ENCODE peak calls at places on chromosome 5, in ten cellular contexts. One of them, this sample, is unnamed.
A peak's percentile ranks its signal among the peaks of the same experiment; 100 is the strongest.

GRCh38 chr5:66072031-66072430 is 72.1 kb upstream of the SREK1 start:
- DNase-seq in fibroblast of mammary gland: peak; percentile 4
- DNase-seq in IMR-90: peak; percentile 1
- DNase-seq in type B pancreatic cell: no peak
- DNase-seq in NB4: no peak
- DNase-seq in body of pancreas: no peak
- DNase-seq in adrenal gland: no peak
- DNase-seq in mesothelial cell of epicardium: no peak
- DNase-seq in cardiac fibroblast: no peak
- DNase-seq in choroid plexus epithelial cell: no peak
- DNase-seq in this sample: no peak

GRCh38 chr5:121273818-121274433 is 577.8 kb upstream of the FTMT start:
- DNase-seq in fibroblast of mammary gland: peak; percentile 94
- DNase-seq in IMR-90: peak; percentile 93
- DNase-seq in type B pancreatic cell: no peak
- DNase-seq in NB4: peak; percentile 86
- DNase-seq in body of pancreas: no peak
- DNase-seq in adrenal gland: no peak
- DNase-seq in mesothelial cell of epicardium: no peak
- DNase-seq in cardiac fibroblast: peak; percentile 95
- DNase-seq in choroid plexus epithelial cell: peak; percentile 71
- DNase-seq in this sample: peak; percentile 93

GRCh38 chr5:71651554-71651953 is 64.4 kb downstream of the MCCC2 start:
- DNase-seq in fibroblast of mammary gland: no peak
- DNase-seq in IMR-90: no peak
- DNase-seq in type B pancreatic cell: no peak
- DNase-seq in NB4: no peak
- DNase-seq in body of pancreas: no peak
- DNase-seq in adrenal gland: no peak
- DNase-seq in mesothelial cell of epicardium: no peak
- DNase-seq in cardiac fibroblast: no peak
- DNase-seq in choroid plexus epithelial cell: no peak
- DNase-seq in this sample: no peak

GRCh38 chr5:31328031-31328430 is 134.5 kb downstream of the CDH6 start:
- DNase-seq in fibroblast of mammary gland: no peak
- DNase-seq in IMR-90: no peak
- DNase-seq in type B pancreatic cell: no peak
- DNase-seq in NB4: no peak
- DNase-seq in body of pancreas: no peak
- DNase-seq in adrenal gland: no peak
- DNase-seq in mesothelial cell of epicardium: no peak
- DNase-seq in cardiac fibroblast: no peak
- DNase-seq in choroid plexus epithelial cell: no peak
- DNase-seq in this sample: no peak

GRCh38 chr5:82396871-82397514 is 118.8 kb upstream of the RPS23 start:
- DNase-seq in fibroblast of mammary gland: peak; percentile 99
- DNase-seq in IMR-90: peak; percentile 99
- DNase-seq in type B pancreatic cell: no peak
- DNase-seq in NB4: no peak
- DNase-seq in body of pancreas: peak; percentile 66
- DNase-seq in adrenal gland: peak; percentile 92
- DNase-seq in mesothelial cell of epicardium: peak; percentile 69
- DNase-seq in cardiac fibroblast: peak; percentile 100
- DNase-seq in choroid plexus epithelial cell: peak; percentile 100
- DNase-seq in this sample: peak; percentile 95

GRCh38 chr5:71937906-71938698 is 169.2 kb upstream of the MAP1B start:
- DNase-seq in fibroblast of mammary gland: no peak
- DNase-seq in IMR-90: no peak
- DNase-seq in type B pancreatic cell: no peak
- DNase-seq in NB4: no peak
- DNase-seq in body of pancreas: no peak
- DNase-seq in adrenal gland: peak; percentile 78
- DNase-seq in mesothelial cell of epicardium: no peak
- DNase-seq in cardiac fibroblast: no peak
- DNase-seq in choroid plexus epithelial cell: no peak
- DNase-seq in this sample: no peak

GRCh38 chr5:56659991-56660390 is 155.4 kb upstream of the MAP3K1 start:
- DNase-seq in fibroblast of mammary gland: no peak
- DNase-seq in IMR-90: no peak
- DNase-seq in type B pancreatic cell: no peak
- DNase-seq in NB4: no peak
- DNase-seq in body of pancreas: no peak
- DNase-seq in adrenal gland: no peak
- DNase-seq in mesothelial cell of epicardium: no peak
- DNase-seq in cardiac fibroblast: no peak
- DNase-seq in choroid plexus epithelial cell: no peak
- DNase-seq in this sample: no peak

GRCh38 chr5:94746731-94747124 is 128.3 kb downstream of the SLF1 start:
- DNase-seq in fibroblast of mammary gland: peak; percentile 16
- DNase-seq in IMR-90: no peak
- DNase-seq in type B pancreatic cell: no peak
- DNase-seq in NB4: peak; percentile 96
- DNase-seq in body of pancreas: no peak
- DNase-seq in adrenal gland: no peak
- DNase-seq in mesothelial cell of epicardium: no peak
- DNase-seq in cardiac fibroblast: peak; percentile 74
- DNase-seq in choroid plexus epithelial cell: peak; percentile 75
- DNase-seq in this sample: no peak

GRCh38 chr5:175731172-175731571 is 73.3 kb downstream of the HRH2 start:
- DNase-seq in fibroblast of mammary gland: no peak
- DNase-seq in IMR-90: no peak
- DNase-seq in type B pancreatic cell: no peak
- DNase-seq in NB4: no peak
- DNase-seq in body of pancreas: no peak
- DNase-seq in adrenal gland: no peak
- DNase-seq in mesothelial cell of epicardium: no peak
- DNase-seq in cardiac fibroblast: no peak
- DNase-seq in choroid plexus epithelial cell: no peak
- DNase-seq in this sample: no peak

GRCh38 chr5:112356178-112356956 is 62.7 kb downstream of the EPB41L4A start:
- DNase-seq in fibroblast of mammary gland: no peak
- DNase-seq in IMR-90: no peak
- DNase-seq in type B pancreatic cell: no peak
- DNase-seq in NB4: no peak
- DNase-seq in body of pancreas: no peak
- DNase-seq in adrenal gland: no peak
- DNase-seq in mesothelial cell of epicardium: no peak
- DNase-seq in cardiac fibroblast: no peak
- DNase-seq in choroid plexus epithelial cell: no peak
- DNase-seq in this sample: no peak

GRCh38 chr5:107422494-107422893 is 248.2 kb downstream of the EFNA5 start:
- DNase-seq in fibroblast of mammary gland: no peak
- DNase-seq in IMR-90: no peak
- DNase-seq in type B pancreatic cell: no peak
- DNase-seq in NB4: no peak
- DNase-seq in body of pancreas: no peak
- DNase-seq in adrenal gland: no peak
- DNase-seq in mesothelial cell of epicardium: no peak
- DNase-seq in cardiac fibroblast: no peak
- DNase-seq in choroid plexus epithelial cell: no peak
- DNase-seq in this sample: no peak

GRCh38 chr5:172533058-172533398 is 78.7 kb upstream of the SH3PXD2B start:
- DNase-seq in fibroblast of mammary gland: no peak
- DNase-seq in IMR-90: no peak
- DNase-seq in type B pancreatic cell: peak; percentile 44
- DNase-seq in NB4: no peak
- DNase-seq in body of pancreas: no peak
- DNase-seq in adrenal gland: peak; percentile 18
- DNase-seq in mesothelial cell of epicardium: peak; percentile 13
- DNase-seq in cardiac fibroblast: no peak
- DNase-seq in choroid plexus epithelial cell: no peak
- DNase-seq in this sample: no peak

GRCh38 chr5:171646338-171647042 is 139.1 kb upstream of the SMIM23 start:
- DNase-seq in fibroblast of mammary gland: no peak
- DNase-seq in IMR-90: no peak
- DNase-seq in type B pancreatic cell: no peak
- DNase-seq in NB4: no peak
- DNase-seq in body of pancreas: no peak
- DNase-seq in adrenal gland: peak; percentile 7
- DNase-seq in mesothelial cell of epicardium: no peak
- DNase-seq in cardiac fibroblast: no peak
- DNase-seq in choroid plexus epithelial cell: no peak
- DNase-seq in this sample: no peak

GRCh38 chr5:2887401-2888348 is 136.2 kb upstream of the IRX2 start:
- DNase-seq in fibroblast of mammary gland: no peak
- DNase-seq in IMR-90: no peak
- DNase-seq in type B pancreatic cell: peak; percentile 51
- DNase-seq in NB4: no peak
- DNase-seq in body of pancreas: no peak
- DNase-seq in adrenal gland: peak; percentile 23
- DNase-seq in mesothelial cell of epicardium: peak; percentile 32
- DNase-seq in cardiac fibroblast: no peak
- DNase-seq in choroid plexus epithelial cell: no peak
- DNase-seq in this sample: no peak

GRCh38 chr5:158874814-158875213 is 224.9 kb downstream of the EBF1 start:
- DNase-seq in fibroblast of mammary gland: no peak
- DNase-seq in IMR-90: no peak
- DNase-seq in type B pancreatic cell: no peak
- DNase-seq in NB4: no peak
- DNase-seq in body of pancreas: no peak
- DNase-seq in adrenal gland: no peak
- DNase-seq in mesothelial cell of epicardium: no peak
- DNase-seq in cardiac fibroblast: peak; percentile 40
- DNase-seq in choroid plexus epithelial cell: no peak
- DNase-seq in this sample: no peak

GRCh38 chr5:174559141-174559540 is 165.2 kb upstream of the MSX2 start:
- DNase-seq in fibroblast of mammary gland: no peak
- DNase-seq in IMR-90: peak; percentile 89
- DNase-seq in type B pancreatic cell: no peak
- DNase-seq in NB4: no peak
- DNase-seq in body of pancreas: no peak
- DNase-seq in adrenal gland: no peak
- DNase-seq in mesothelial cell of epicardium: no peak
- DNase-seq in cardiac fibroblast: no peak
- DNase-seq in choroid plexus epithelial cell: peak; percentile 63
- DNase-seq in this sample: peak; percentile 63

GRCh38 chr5:173454764-173455598 is 126.8 kb upstream of the STC2 start:
- DNase-seq in fibroblast of mammary gland: peak; percentile 99
- DNase-seq in IMR-90: peak; percentile 100
- DNase-seq in type B pancreatic cell: no peak
- DNase-seq in NB4: peak; percentile 26
- DNase-seq in body of pancreas: peak; percentile 24
- DNase-seq in adrenal gland: peak; percentile 62
- DNase-seq in mesothelial cell of epicardium: no peak
- DNase-seq in cardiac fibroblast: peak; percentile 100
- DNase-seq in choroid plexus epithelial cell: peak; percentile 96
- DNase-seq in this sample: peak; percentile 95

GRCh38 chr5:16889203-16889971 is 46.7 kb downstream of the MYO10 start:
- DNase-seq in fibroblast of mammary gland: peak; percentile 59
- DNase-seq in IMR-90: peak; percentile 88
- DNase-seq in type B pancreatic cell: no peak
- DNase-seq in NB4: no peak
- DNase-seq in body of pancreas: no peak
- DNase-seq in adrenal gland: no peak
- DNase-seq in mesothelial cell of epicardium: no peak
- DNase-seq in cardiac fibroblast: peak; percentile 64
- DNase-seq in choroid plexus epithelial cell: peak; percentile 94
- DNase-seq in this sample: peak; percentile 23

GRCh38 chr5:33671700-33672291 is 220.0 kb downstream of the ADAMTS12 start:
- DNase-seq in fibroblast of mammary gland: no peak
- DNase-seq in IMR-90: no peak
- DNase-seq in type B pancreatic cell: no peak
- DNase-seq in NB4: no peak
- DNase-seq in body of pancreas: no peak
- DNase-seq in adrenal gland: no peak
- DNase-seq in mesothelial cell of epicardium: no peak
- DNase-seq in cardiac fibroblast: no peak
- DNase-seq in choroid plexus epithelial cell: no peak
- DNase-seq in this sample: no peak
- TF ChIP-seq CTCF in fibroblast of mammary gland: no peak
- TF ChIP-seq CTCF in IMR-90: no peak
- TF ChIP-seq CTCF in type B pancreatic cell: no peak
- TF ChIP-seq CTCF in NB4: no peak
- TF ChIP-seq CTCF in body of pancreas: no peak
- TF ChIP-seq CTCF in adrenal gland: no peak
- TF ChIP-seq CTCF in mesothelial cell of epicardium: no peak
- TF ChIP-seq CTCF in cardiac fibroblast: no peak
- TF ChIP-seq CTCF in choroid plexus epithelial cell: no peak
- TF ChIP-seq CTCF in this sample: no peak

DNA sequence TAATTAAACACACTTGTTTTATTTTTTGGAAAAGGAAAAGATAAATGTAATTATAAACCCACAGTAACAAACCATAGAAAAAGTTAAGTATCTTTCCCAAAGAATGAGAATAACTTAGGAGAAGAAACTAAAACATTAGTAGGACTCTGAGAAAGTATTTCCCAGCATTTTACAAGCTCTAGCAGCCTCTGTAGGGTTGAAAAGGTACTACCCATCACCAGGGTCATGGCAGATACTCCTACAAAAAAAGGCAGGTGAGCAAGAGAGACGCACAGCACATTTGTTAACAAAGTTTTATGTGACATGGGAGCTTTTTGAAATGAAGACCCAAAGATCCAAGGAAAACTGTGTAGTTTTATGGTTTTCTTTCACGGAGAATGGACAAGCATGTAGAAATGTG is 77.7 kb upstream of the FAM169A start:
- DNase-seq in fibroblast of mammary gland: no peak
- DNase-seq in IMR-90: no peak
- DNase-seq in type B pancreatic cell: no peak
- DNase-seq in NB4: no peak
- DNase-seq in body of pancreas: no peak
- DNase-seq in adrenal gland: no peak
- DNase-seq in mesothelial cell of epicardium: no peak
- DNase-seq in cardiac fibroblast: no peak
- DNase-seq in choroid plexus epithelial cell: no peak
- DNase-seq in this sample: no peak
- TF ChIP-seq CTCF in fibroblast of mammary gland: peak; percentile 8
- TF ChIP-seq CTCF in IMR-90: peak; percentile 6
- TF ChIP-seq CTCF in type B pancreatic cell: peak; percentile 37
- TF ChIP-seq CTCF in NB4: no peak
- TF ChIP-seq CTCF in body of pancreas: no peak
- TF ChIP-seq CTCF in adrenal gland: no peak
- TF ChIP-seq CTCF in mesothelial cell of epicardium: no peak
- TF ChIP-seq CTCF in cardiac fibroblast: no peak
- TF ChIP-seq CTCF in choroid plexus epithelial cell: peak; percentile 30
- TF ChIP-seq CTCF in this sample: no peak

GRCh38 chr5:110441035-110441434 is 285.4 kb downstream of the TMEM232 start:
- DNase-seq in fibroblast of mammary gland: peak; percentile 52
- DNase-seq in IMR-90: peak; percentile 31
- DNase-seq in type B pancreatic cell: no peak
- DNase-seq in NB4: peak; percentile 32
- DNase-seq in body of pancreas: no peak
- DNase-seq in adrenal gland: no peak
- DNase-seq in mesothelial cell of epicardium: no peak
- DNase-seq in cardiac fibroblast: peak; percentile 63
- DNase-seq in choroid plexus epithelial cell: peak; percentile 70
- DNase-seq in this sample: peak; percentile 46
- TF ChIP-seq CTCF in fibroblast of mammary gland: peak; percentile 48
- TF ChIP-seq CTCF in IMR-90: peak; percentile 45
- TF ChIP-seq CTCF in type B pancreatic cell: peak; percentile 59
- TF ChIP-seq CTCF in NB4: peak; percentile 13
- TF ChIP-seq CTCF in body of pancreas: no peak
- TF ChIP-seq CTCF in adrenal gland: no peak
- TF ChIP-seq CTCF in mesothelial cell of epicardium: no peak
- TF ChIP-seq CTCF in cardiac fibroblast: peak; percentile 35
- TF ChIP-seq CTCF in choroid plexus epithelial cell: peak; percentile 68
- TF ChIP-seq CTCF in this sample: peak; percentile 18

DNA sequence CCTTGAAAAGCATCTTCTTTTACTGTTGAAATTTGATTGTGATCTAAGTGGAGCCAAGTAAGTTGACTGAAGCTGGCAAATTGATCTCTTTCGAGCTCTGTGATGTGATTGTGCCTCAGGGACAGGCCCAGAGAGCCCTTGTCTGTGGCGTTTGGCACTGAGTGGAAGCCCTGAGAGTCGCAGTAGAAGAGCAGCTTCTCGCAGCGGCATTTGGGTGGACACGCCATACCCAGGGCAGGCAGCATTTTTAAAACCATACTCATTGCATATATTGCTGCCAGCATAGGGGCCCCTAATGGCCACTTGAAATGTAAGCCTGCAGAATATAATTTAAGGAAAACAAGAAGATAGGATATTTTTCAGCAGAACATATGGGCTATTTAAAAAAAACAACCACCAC is 894 bp downstream of the LRRTM2 start:
- DNase-seq in fibroblast of mammary gland: no peak
- DNase-seq in IMR-90: peak; percentile 27
- DNase-seq in type B pancreatic cell: no peak
- DNase-seq in NB4: no peak
- DNase-seq in body of pancreas: no peak
- DNase-seq in adrenal gland: no peak
- DNase-seq in mesothelial cell of epicardium: no peak
- DNase-seq in cardiac fibroblast: no peak
- DNase-seq in choroid plexus epithelial cell: no peak
- DNase-seq in this sample: no peak
- TF ChIP-seq CTCF in fibroblast of mammary gland: no peak
- TF ChIP-seq CTCF in IMR-90: no peak
- TF ChIP-seq CTCF in type B pancreatic cell: no peak
- TF ChIP-seq CTCF in NB4: no peak
- TF ChIP-seq CTCF in body of pancreas: no peak
- TF ChIP-seq CTCF in adrenal gland: no peak
- TF ChIP-seq CTCF in mesothelial cell of epicardium: no peak
- TF ChIP-seq CTCF in cardiac fibroblast: no peak
- TF ChIP-seq CTCF in choroid plexus epithelial cell: no peak
- TF ChIP-seq CTCF in this sample: no peak

This sample was measured in epithelial cell of esophagus.